ENCODE peak calls at places on chromosomes 2 and 18, in nine cellular contexts. H is A549, V is HCT116, L is GM23338, Q is HepG2, S is K562, J is Panc1, N is GM12878, Z is SK-N-SH. D is an unnamed sample.

GRCh38 chr2:105787376-105788318 is 42.9 kb downstream of the NCK2 start:
- DNase-seq in H (no peak), V (no peak), L (no peak), Q (no peak), S (peak), J (no peak), N (no peak), Z (no peak), D (no peak)

GRCh38 chr2:60047944-60048525 is 505.4 kb downstream of the BCL11A start:
- DNase-seq in H (no peak), V (no peak), L (no peak), Q (no peak), S (no peak), J (no peak), N (no peak), Z (no peak), D (no peak)

GRCh38 chr2:15814946-15815345 is 125.4 kb upstream of the MYCN start:
- DNase-seq in H (no peak), V (no peak), L (no peak), Q (no peak), S (no peak), J (no peak), N (no peak), Z (no peak), D (no peak)

GRCh38 chr2:221388891-221389290 is 183.2 kb downstream of the EPHA4 start:
- DNase-seq in H (no peak), V (no peak), L (no peak), Q (no peak), S (no peak), J (no peak), N (no peak), Z (no peak), D (no peak)

GRCh38 chr2:172084484-172084733 is 898 bp upstream of the DLX1 start:
- DNase-seq in H (no peak), V (no peak), L (no peak), Q (no peak), S (no peak), J (no peak), N (no peak), Z (no peak), D (no peak)

GRCh38 chr18:58484989-58485962 is 143.6 kb downstream of the ALPK2 start:
- DNase-seq in H (no peak), V (no peak), L (peak), Q (no peak), S (no peak), J (no peak), N (no peak), Z (peak), D (no peak)

GRCh38 chr2:171411791-171412483 is 21.9 kb downstream of the METTL8 start:
- DNase-seq in H (no peak), V (no peak), L (no peak), Q (no peak), S (no peak), J (no peak), N (no peak), Z (no peak), D (no peak)

GRCh38 chr2:48108455-48108854 is 202.2 kb upstream of the FBXO11 start:
- DNase-seq in H (no peak), V (no peak), L (no peak), Q (no peak), S (no peak), J (no peak), N (no peak), Z (no peak), D (no peak)

GRCh38 chr2:202588647-202589581 is 45.9 kb upstream of the FAM117B start:
- DNase-seq in H (peak), V (peak), L (peak), Q (peak), S (peak), J (peak), N (peak), Z (peak), D (peak)

GRCh38 chr2:24245986-24246779 is 71.3 kb downstream of the FAM228A start:
- DNase-seq in H (no peak), V (no peak), L (no peak), Q (no peak), S (no peak), J (no peak), N (no peak), Z (no peak), D (no peak)

GRCh38 chr2:200677161-200677560 is 91.3 kb downstream of the AOX1 start:
- DNase-seq in H (no peak), V (no peak), L (no peak), Q (no peak), S (no peak), J (no peak), N (no peak), Z (no peak), D (no peak)

GRCh38 chr2:126856403-126856802 is 42.3 kb upstream of the TEX51 start:
- DNase-seq in H (no peak), V (no peak), L (no peak), Q (no peak), S (no peak), J (no peak), N (no peak), Z (no peak), D (no peak)

GRCh38 chr2:209876211-209876610 is 104.6 kb downstream of the UNC80 start:
- DNase-seq in H (no peak), V (no peak), L (no peak), Q (no peak), S (no peak), J (no peak), N (no peak), Z (no peak), D (no peak)

GRCh38 chr2:198000417-198000816 is 196.0 kb downstream of the PLCL1 start:
- DNase-seq in H (no peak), V (no peak), L (no peak), Q (no peak), S (no peak), J (no peak), N (no peak), Z (no peak), D (no peak)

GRCh38 chr2:174445248-174445647 is 41.6 kb downstream of the GPR155 start:
- DNase-seq in H (no peak), V (no peak), L (no peak), Q (no peak), S (no peak), J (no peak), N (no peak), Z (no peak), D (no peak)

GRCh38 chr2:38797276-38797675 is 19.3 kb downstream of the GEMIN6 start:
- DNase-seq in H (peak), V (no peak), L (no peak), Q (no peak), S (no peak), J (no peak), N (no peak), Z (no peak), D (no peak)

GRCh38 chr2:1595274-1595673 is 149.0 kb downstream of the PXDN start:
- DNase-seq in H (no peak), V (no peak), L (no peak), Q (no peak), S (no peak), J (no peak), N (no peak), Z (no peak), D (no peak)

GRCh38 chr2:165825041-165825440 is 31.0 kb upstream of the GALNT3 start:
- DNase-seq in H (no peak), V (no peak), L (no peak), Q (no peak), S (no peak), J (no peak), N (no peak), Z (no peak), D (no peak)

GRCh38 chr2:164599954-164600589 is 21.2 kb downstream of the GRB14 start:
- DNase-seq in H (peak), V (peak), L (peak), Q (peak), S (peak), J (peak), N (no peak), Z (peak), D (peak)

GRCh38 chr2:96839875-96840850 is 3.7 kb downstream of the ANKRD23 start:
- DNase-seq in H (no peak), V (no peak), L (no peak), Q (no peak), S (no peak), J (no peak), N (no peak), Z (no peak), D (no peak)

GRCh38 chr2:25912851-25913695 is 34.8 kb upstream of the ASXL2 start:
- DNase-seq in H (no peak), V (no peak), L (peak), Q (no peak), S (no peak), J (no peak), N (no peak), Z (peak), D (no peak)

GRCh38 chr18:908631-909621 is 4.3 kb downstream of the ADCYAP1 start:
- DNase-seq in H (no peak), V (no peak), L (peak), Q (no peak), S (no peak), J (no peak), N (no peak), Z (peak), D (no peak)

GRCh38 chr2:33214436-33214835 is 262.0 kb upstream of the RASGRP3 start:
- DNase-seq in H (no peak), V (no peak), L (no peak), Q (no peak), S (no peak), J (no peak), N (no peak), Z (no peak), D (no peak)

GRCh38 chr2:164706522-164706921 is 85.2 kb upstream of the GRB14 start:
- DNase-seq in H (no peak), V (no peak), L (no peak), Q (no peak), S (no peak), J (no peak), N (no peak), Z (no peak), D (no peak)

GRCh38 chr2:163471947-163472346 is 263.9 kb downstream of the FIGN start:
- DNase-seq in H (peak), V (no peak), L (peak), Q (peak), S (no peak), J (no peak), N (no peak), Z (no peak), D (no peak)

GRCh38 chr18:13222371-13223281 is 4.1 kb downstream of the LDLRAD4 start:
- DNase-seq in H (no peak), V (no peak), L (no peak), Q (peak), S (no peak), J (no peak), N (no peak), Z (peak), D (no peak)

GRCh38 chr18:57998461-57998860 is 45.6 kb upstream of the NEDD4L start:
- DNase-seq in H (no peak), V (no peak), L (no peak), Q (peak), S (no peak), J (no peak), N (no peak), Z (no peak), D (no peak)

GRCh38 chr2:241011751-241012510 is 13.5 kb downstream of the SNED1 start:
- DNase-seq in H (no peak), V (no peak), L (no peak), Q (no peak), S (no peak), J (no peak), N (no peak), Z (peak), D (no peak)

GRCh38 chr2:227473019-227473461 is 1.1 kb downstream of the AGFG1 start:
- DNase-seq in H (no peak), V (no peak), L (peak), Q (no peak), S (no peak), J (no peak), N (no peak), Z (no peak), D (no peak)

GRCh38 chr2:16019060-16019475 is 78.7 kb downstream of the MYCN start:
- DNase-seq in H (no peak), V (no peak), L (no peak), Q (no peak), S (no peak), J (no peak), N (no peak), Z (no peak), D (no peak)

GRCh38 chr2:55224761-55225261 is 7.3 kb downstream of the CLHC1 start:
- DNase-seq in H (no peak), V (no peak), L (peak), Q (no peak), S (no peak), J (no peak), N (no peak), Z (peak), D (no peak)

DNA sequence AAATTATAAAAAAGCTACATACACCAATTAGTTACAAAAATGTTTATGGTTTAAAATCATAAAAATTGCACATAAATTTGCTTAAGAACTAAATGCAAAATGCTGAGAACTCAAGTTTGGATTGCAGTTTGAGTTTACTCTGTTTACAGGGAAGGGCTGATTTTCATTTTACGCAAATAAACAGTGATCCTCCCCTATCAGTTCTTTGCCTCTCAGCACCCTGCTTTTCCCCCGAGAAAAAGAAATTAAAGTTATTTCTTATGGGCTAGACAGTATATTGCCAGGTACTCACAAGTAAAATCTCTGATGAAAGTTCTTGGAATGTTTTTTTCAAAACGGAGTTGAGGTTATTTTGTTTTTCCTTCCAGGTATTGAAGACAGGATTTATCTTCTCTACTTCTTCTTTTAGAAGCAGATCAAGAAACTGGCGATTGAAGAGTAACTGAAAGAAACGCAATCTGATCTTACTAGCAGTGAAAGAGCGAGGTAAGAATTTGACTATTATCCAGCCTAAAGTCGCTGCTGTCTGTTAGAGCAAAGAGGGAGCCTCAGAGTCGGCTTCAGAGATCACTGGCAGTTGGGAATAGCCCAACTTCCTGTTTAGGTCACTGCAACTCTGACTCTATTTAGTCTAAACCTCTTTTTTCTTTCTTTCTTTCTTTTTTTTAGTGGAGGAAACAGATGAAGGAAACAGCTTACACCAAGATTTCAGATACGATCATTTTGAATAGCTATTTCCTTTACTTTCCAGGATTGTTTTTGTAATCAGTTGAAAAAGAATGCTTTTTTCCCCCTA is at the start of gene TFPI:
- DNase-seq in H (no peak), V (no peak), L (peak), Q (peak), S (peak), J (no peak), N (no peak), Z (no peak), D (no peak)
- TF ChIP-seq REST in H (no peak), V (no peak), L (no peak), Q (no peak), S (no peak), J (no peak), N (no peak), Z (no peak), D (no peak)

DNA sequence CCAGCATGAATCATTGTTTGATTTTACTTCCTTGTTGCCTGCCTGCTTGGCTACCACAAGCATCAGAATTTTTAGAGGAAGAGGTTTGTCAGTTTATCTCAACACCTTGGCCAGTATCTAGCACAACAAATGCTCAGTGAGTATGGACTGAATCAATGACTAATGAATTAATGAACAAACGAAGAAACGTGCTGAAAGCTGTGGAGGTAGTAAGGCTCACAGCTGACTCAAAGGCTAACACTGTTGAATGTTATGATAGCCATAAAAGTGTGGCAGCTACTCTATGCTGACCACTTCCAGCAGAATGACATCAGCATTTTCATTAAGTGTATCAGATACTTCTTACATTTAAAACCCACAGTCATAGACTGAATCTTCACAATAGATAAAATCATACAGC is 543.4 kb downstream of the IRS1 start:
- DNase-seq in H (peak), V (no peak), L (no peak), Q (no peak), S (no peak), J (peak), N (no peak), Z (no peak), D (no peak)
- TF ChIP-seq REST in H (no peak), V (no peak), L (no peak), Q (no peak), S (no peak), J (no peak), N (no peak), Z (no peak), D (no peak)

GRCh38 chr2:29694741-29695140 is 226.6 kb downstream of the ALK start:
- DNase-seq in H (no peak), V (no peak), L (no peak), Q (no peak), S (no peak), J (no peak), N (no peak), Z (no peak), D (no peak)

GRCh38 chr2:29691386-29691950 is 229.9 kb downstream of the ALK start:
- DNase-seq in H (no peak), V (no peak), L (no peak), Q (no peak), S (no peak), J (no peak), N (no peak), Z (no peak), D (no peak)

GRCh38 chr2:29687121-29687520 is 234.3 kb downstream of the ALK start:
- DNase-seq in H (no peak), V (no peak), L (no peak), Q (no peak), S (no peak), J (no peak), N (no peak), Z (no peak), D (no peak)

GRCh38 chr2:29688429-29688828 is 233.0 kb downstream of the ALK start:
- DNase-seq in H (no peak), V (no peak), L (no peak), Q (no peak), S (no peak), J (no peak), N (no peak), Z (no peak), D (no peak)

DNA sequence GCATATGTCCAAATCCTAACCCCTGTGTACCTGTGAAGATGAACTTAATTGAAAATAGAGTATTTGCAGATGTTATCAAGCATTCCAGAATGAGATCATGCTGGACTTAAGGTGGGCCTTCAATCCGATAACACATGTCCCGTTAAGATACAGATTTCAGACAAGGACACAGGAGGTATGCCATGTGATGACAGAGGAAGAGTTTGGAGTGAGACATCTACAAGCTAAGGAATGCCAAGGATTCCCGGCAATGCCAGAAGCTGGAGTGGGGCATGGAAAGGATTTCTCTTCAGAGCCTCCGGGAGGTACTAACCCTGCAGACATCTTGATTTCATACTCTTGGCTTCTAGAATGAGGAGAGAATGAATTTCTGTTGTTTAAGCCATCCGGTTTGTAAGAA is 231.7 kb downstream of the ALK start:
- DNase-seq in H (no peak), V (no peak), L (no peak), Q (no peak), S (no peak), J (no peak), N (no peak), Z (no peak), D (no peak)
- TF ChIP-seq REST in H (no peak), V (no peak), L (no peak), Q (no peak), S (no peak), J (no peak), N (no peak), Z (no peak), D (no peak)

GRCh38 chr2:28391564-28392296 is 928 bp upstream of the FOSL2 start:
- DNase-seq in H (peak), V (peak), L (peak), Q (peak), S (peak), J (peak), N (no peak), Z (peak), D (peak)

GRCh38 chr2:28390241-28390856 is 2.3 kb upstream of the FOSL2 start:
- DNase-seq in H (peak), V (peak), L (peak), Q (peak), S (peak), J (peak), N (no peak), Z (peak), D (peak)

GRCh38 chr2:28387082-28387960 is 5.3 kb upstream of the FOSL2 start:
- DNase-seq in H (no peak), V (no peak), L (no peak), Q (no peak), S (no peak), J (no peak), N (no peak), Z (no peak), D (no peak)

GRCh38 chr2:28390857-28391563 is 1.6 kb upstream of the FOSL2 start:
- DNase-seq in H (peak), V (no peak), L (peak), Q (no peak), S (no peak), J (peak), N (no peak), Z (peak), D (no peak)

DNA sequence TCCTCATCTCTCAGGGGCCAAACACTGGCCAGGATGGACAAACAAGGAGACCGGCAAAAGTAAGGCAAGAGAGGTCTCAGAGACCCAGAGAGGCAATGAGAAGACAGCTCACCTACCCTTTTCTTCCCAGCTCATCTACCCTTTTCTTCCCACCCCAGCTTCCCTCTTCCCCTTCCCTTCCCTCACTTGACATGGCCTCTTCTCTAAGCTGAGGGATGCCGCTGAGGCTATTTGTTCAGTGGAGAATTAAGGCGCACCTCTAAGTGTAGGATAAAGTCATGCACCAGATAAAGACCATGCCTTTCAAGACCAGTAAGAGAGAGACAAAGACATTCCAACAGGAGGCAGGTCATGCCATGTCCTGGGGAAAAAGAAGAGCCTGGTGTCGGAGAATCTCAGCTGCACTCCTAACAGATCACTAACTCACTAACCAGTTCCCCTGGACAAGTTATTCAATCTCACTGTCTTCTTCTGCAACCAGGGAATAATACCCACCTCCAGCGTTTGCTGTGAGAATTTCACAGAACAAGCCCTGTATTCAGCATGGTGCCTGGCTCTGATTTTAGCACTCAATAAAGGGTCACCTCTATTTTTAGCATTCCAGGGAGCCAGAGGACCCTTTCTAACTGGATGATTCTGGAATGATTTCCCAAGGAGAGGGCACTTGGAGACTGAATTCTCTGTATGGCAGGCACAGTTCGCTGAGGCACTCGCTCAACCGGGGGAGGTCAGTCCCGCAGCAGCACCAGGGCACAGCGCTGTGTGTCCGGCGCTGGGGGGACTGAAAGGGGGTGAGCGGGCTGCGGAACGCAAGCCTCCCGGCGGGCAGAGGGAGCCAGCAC is 3.0 kb upstream of the FOSL2 start:
- DNase-seq in H (no peak), V (no peak), L (peak), Q (no peak), S (no peak), J (no peak), N (no peak), Z (peak), D (no peak)
- TF ChIP-seq REST in H (no peak), V (no peak), L (no peak), Q (no peak), S (no peak), J (no peak), N (no peak), Z (peak), D (no peak)

D was measured in HL-60.